ENCODE peak calls at places on chromosomes 12 and 14, in nine cellular contexts. K is heart left ventricle, X is A549, D is spleen, Q is esophagus squamous epithelium, R is suprapubic skin, J is IMR-90, G is sigmoid colon, M is vagina. L is an unnamed sample.

GRCh38 chr12:80041691-80042090 is 57.6 kb upstream of the OTOGL start:
- DNase-seq in K (no peak), X (no peak), D (no peak), Q (no peak), R (no peak), J (peak; percentile 68), G (no peak), M (no peak), L (no peak)

GRCh38 chr12:67697443-67697842 is 48.9 kb downstream of the DYRK2 start:
- DNase-seq in K (no peak), X (no peak), D (no peak), Q (no peak), R (no peak), J (no peak), G (no peak), M (no peak), L (no peak)

GRCh38 chr14:29822430-29822709 is 105.3 kb downstream of the PRKD1 start:
- DNase-seq in K (no peak), X (no peak), D (no peak), Q (no peak), R (no peak), J (peak; percentile 7), G (no peak), M (no peak), L (no peak)

GRCh38 chr14:23695220-23695999 is 59.2 kb downstream of the DHRS2 start:
- DNase-seq in K (no peak), X (no peak), D (no peak), Q (no peak), R (no peak), J (no peak), G (no peak), M (no peak), L (no peak)

GRCh38 chr14:24051162-24051788 is 534 bp upstream of the CARMIL3 start:
- DNase-seq in K (no peak), X (no peak), D (no peak), Q (no peak), R (no peak), J (no peak), G (peak; percentile 68), M (no peak), L (peak; percentile 43)

GRCh38 chr14:57086271-57087162 is 182.2 kb downstream of the EXOC5 start:
- DNase-seq in K (no peak), X (no peak), D (no peak), Q (no peak), R (no peak), J (no peak), G (no peak), M (no peak), L (no peak)

GRCh38 chr12:49057888-49058287 is 2.7 kb downstream of the KMT2D start:
- DNase-seq in K (peak; percentile 28), X (no peak), D (no peak), Q (no peak), R (no peak), J (no peak), G (no peak), M (no peak), L (no peak)

GRCh38 chr12:64057706-64058105 is 164.4 kb downstream of the KICS2 start:
- DNase-seq in K (no peak), X (no peak), D (no peak), Q (no peak), R (no peak), J (no peak), G (no peak), M (no peak), L (no peak)

GRCh38 chr12:110669193-110669502 is 19.8 kb downstream of the HVCN1 start:
- DNase-seq in K (no peak), X (no peak), D (peak; percentile 78), Q (no peak), R (no peak), J (no peak), G (no peak), M (no peak), L (no peak)

DNA sequence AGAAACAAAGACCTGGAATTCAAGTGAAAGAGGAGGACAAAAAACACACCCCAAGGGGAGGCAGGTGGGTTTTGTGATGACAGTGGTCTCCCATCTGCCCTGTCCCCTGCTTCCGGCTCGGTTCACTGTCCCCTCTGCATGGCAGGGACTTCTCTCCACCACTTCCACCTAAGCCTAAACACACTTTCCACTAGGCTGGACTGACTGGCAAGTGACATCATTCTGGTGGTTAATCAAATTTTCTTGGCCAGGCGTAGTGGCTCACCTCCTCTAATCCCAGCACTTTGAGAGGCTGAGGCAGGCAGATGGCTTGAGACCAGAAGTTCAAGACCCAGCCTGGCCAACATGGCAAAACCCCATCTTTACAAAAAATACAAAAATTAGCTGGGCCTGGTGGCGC is 11.9 kb downstream of the PLEKHG6 start:
- DNase-seq in K (no peak), X (no peak), D (no peak), Q (no peak), R (no peak), J (no peak), G (no peak), M (no peak), L (no peak)
- TF ChIP-seq POLR2A in K (no peak), X (no peak), D (no peak), Q (no peak), R (no peak), J (no peak), G (no peak), M (no peak), L (no peak)

GRCh38 chr12:10409387-10409786 is at the start of gene KLRC4:
- DNase-seq in K (no peak), X (no peak), D (no peak), Q (no peak), R (no peak), J (peak; percentile 16), G (no peak), M (no peak), L (no peak)
- H3K4me3 ChIP-seq in K (no peak within 1 kb of the TSS), X (no peak within 1 kb of the TSS), D (peak within 1 kb of the TSS; percentile 5), Q (no peak within 1 kb of the TSS), R (peak within 1 kb of the TSS; percentile 5), J (no peak within 1 kb of the TSS), G (no peak within 1 kb of the TSS), M (no peak within 1 kb of the TSS), L (no peak within 1 kb of the TSS)

GRCh38 chr12:96831346-96831745 is 75.7 kb upstream of the NEDD1 start:
- DNase-seq in K (no peak), X (no peak), D (no peak), Q (no peak), R (no peak), J (no peak), G (no peak), M (no peak), L (no peak)

GRCh38 chr12:96829354-96829753 is 77.7 kb upstream of the NEDD1 start:
- DNase-seq in K (no peak), X (no peak), D (no peak), Q (no peak), R (no peak), J (no peak), G (no peak), M (no peak), L (no peak)

GRCh38 chr12:96824074-96824837 is 82.8 kb upstream of the NEDD1 start:
- DNase-seq in K (no peak), X (no peak), D (no peak), Q (no peak), R (no peak), J (no peak), G (no peak), M (no peak), L (no peak)

GRCh38 chr12:96824838-96825236 is 82.2 kb upstream of the NEDD1 start:
- DNase-seq in K (no peak), X (no peak), D (no peak), Q (no peak), R (no peak), J (no peak), G (no peak), M (no peak), L (no peak)

GRCh38 chr12:96828169-96828789 is 78.8 kb upstream of the NEDD1 start:
- DNase-seq in K (no peak), X (no peak), D (no peak), Q (no peak), R (no peak), J (no peak), G (no peak), M (no peak), L (no peak)
- TF ChIP-seq CTCF in K (no peak), X (no peak), D (no peak), Q (no peak), R (no peak), J (no peak), G (no peak), M (no peak), L (no peak)

DNA sequence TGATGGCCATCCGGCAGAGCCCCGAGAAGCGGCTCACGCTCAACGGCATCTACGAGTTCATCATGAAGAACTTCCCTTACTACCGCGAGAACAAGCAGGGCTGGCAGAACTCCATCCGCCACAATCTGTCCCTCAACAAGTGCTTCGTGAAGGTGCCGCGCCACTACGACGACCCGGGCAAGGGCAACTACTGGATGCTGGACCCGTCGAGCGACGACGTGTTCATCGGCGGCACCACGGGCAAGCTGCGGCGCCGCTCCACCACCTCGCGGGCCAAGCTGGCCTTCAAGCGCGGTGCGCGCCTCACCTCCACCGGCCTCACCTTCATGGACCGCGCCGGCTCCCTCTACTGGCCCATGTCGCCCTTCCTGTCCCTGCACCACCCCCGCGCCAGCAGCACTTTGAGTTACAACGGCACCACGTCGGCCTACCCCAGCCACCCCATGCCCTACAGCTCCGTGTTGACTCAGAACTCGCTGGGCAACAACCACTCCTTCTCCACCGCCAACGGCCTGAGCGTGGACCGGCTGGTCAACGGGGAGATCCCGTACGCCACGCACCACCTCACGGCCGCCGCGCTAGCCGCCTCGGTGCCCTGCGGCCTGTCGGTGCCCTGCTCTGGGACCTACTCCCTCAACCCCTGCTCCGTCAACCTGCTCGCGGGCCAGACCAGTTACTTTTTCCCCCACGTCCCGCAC is 1.4 kb downstream of the FOXG1 start:
- DNase-seq in K (no peak), X (no peak), D (no peak), Q (no peak), R (no peak), J (no peak), G (no peak), M (no peak), L (no peak)
- TF ChIP-seq POLR2A in K (no peak), X (no peak), D (no peak), Q (no peak), R (no peak), J (no peak), G (no peak), M (no peak), L (no peak)

GRCh38 chr14:102923201-102923919 is 897 bp downstream of the AMN start:
- DNase-seq in K (no peak), X (no peak), D (no peak), Q (no peak), R (no peak), J (no peak), G (no peak), M (no peak), L (no peak)
- H3K4me3 ChIP-seq in K (peak overlapping the region; percentile 25), X (peak overlapping the region; percentile 47), D (peak overlapping the region; percentile 43), Q (peak overlapping the region; percentile 29), R (peak overlapping the region; percentile 31), J (peak overlapping the region; percentile 17), G (peak overlapping the region; percentile 29), M (peak overlapping the region; percentile 15), L (no peak overlapping the region)

L was measured in lower leg skin.